ENCODE peak calls at places on chromosome 10, in four cellular contexts. U, M, I and C are unnamed samples.

GRCh38 chr10:74122060-74122459 is 28.6 kb downstream of the AP3M1 start:
- DNase-seq in U (no peak), M (no peak), I (no peak), C (no peak)

GRCh38 chr10:7193369-7193768 is 217.5 kb downstream of the SFMBT2 start:
- DNase-seq in U (no peak), M (no peak), I (no peak), C (no peak)

GRCh38 chr10:87000491-87000890 is 19.6 kb upstream of the FAM25A start:
- DNase-seq in U (no peak), M (no peak), I (no peak), C (no peak)

GRCh38 chr10:83432296-83433045 is 706.8 kb upstream of the GHITM start:
- DNase-seq in U (no peak), M (no peak), I (no peak), C (no peak)

GRCh38 chr10:92572362-92573090 is 1.4 kb downstream of the IDE start:
- DNase-seq in U (no peak), M (no peak), I (no peak), C (no peak)

GRCh38 chr10:88152720-88153119 is 289.3 kb downstream of the PTEN start:
- DNase-seq in U (peak; percentile 9), M (no peak), I (peak; percentile 90), C (peak; percentile 84)

GRCh38 chr10:100999742-101000601 is at the start of gene LZTS2:
- DNase-seq in U (no peak), M (no peak), I (no peak), C (no peak)

GRCh38 chr10:28386508-28386868 is 83.6 kb upstream of the MPP7 start:
- DNase-seq in U (no peak), M (no peak), I (no peak), C (no peak)

GRCh38 chr10:59464483-59464882 is 102.1 kb upstream of the FAM13C start:
- DNase-seq in U (no peak), M (no peak), I (no peak), C (no peak)

GRCh38 chr10:118810796-118811195 is 56.0 kb upstream of the CACUL1 start:
- DNase-seq in U (no peak), M (no peak), I (no peak), C (no peak)

GRCh38 chr10:88318803-88319202 is 264.3 kb downstream of the RNLS start:
- DNase-seq in U (no peak), M (no peak), I (no peak), C (no peak)

GRCh38 chr10:11270858-11271179 is 253.1 kb downstream of the CELF2 start:
- DNase-seq in U (no peak), M (no peak), I (no peak), C (no peak)

GRCh38 chr10:110138197-110138812 is 69.1 kb upstream of the MXI1 start:
- DNase-seq in U (no peak), M (no peak), I (peak; percentile 16), C (no peak)

GRCh38 chr10:12214763-12215218 is 18.8 kb downstream of the CDC123 start:
- DNase-seq in U (peak; percentile 20), M (no peak), I (peak; percentile 33), C (no peak)

GRCh38 chr10:94639902-94640301 is 43.6 kb upstream of the CYP2C18 start:
- DNase-seq in U (no peak), M (no peak), I (no peak), C (no peak)

GRCh38 chr10:70742537-70743429 is 42.4 kb downstream of the TBATA start:
- DNase-seq in U (no peak), M (no peak), I (peak; percentile 29), C (no peak)

GRCh38 chr10:80462277-80462985 is 8.3 kb downstream of the TSPAN14 start:
- DNase-seq in U (no peak), M (no peak), I (no peak), C (no peak)

GRCh38 chr10:28663576-28664368 is 13.5 kb upstream of the BAMBI start:
- DNase-seq in U (peak; percentile 57), M (peak; percentile 82), I (peak; percentile 81), C (peak; percentile 91)

GRCh38 chr10:132027423-132027983 is 38.2 kb upstream of the JAKMIP3 start:
- DNase-seq in U (no peak), M (no peak), I (peak; percentile 54), C (no peak)

GRCh38 chr10:59124187-59124586 is 52.3 kb upstream of the PHYHIPL start:
- DNase-seq in U (no peak), M (no peak), I (no peak), C (no peak)

GRCh38 chr10:11197266-11197712 is 179.6 kb downstream of the CELF2 start:
- DNase-seq in U (no peak), M (no peak), I (no peak), C (no peak)

GRCh38 chr10:133180915-133181639 is 21.1 kb downstream of the KNDC1 start:
- DNase-seq in U (no peak), M (no peak), I (no peak), C (no peak)

GRCh38 chr10:14859775-14860174 is 18.9 kb upstream of the SUV39H2 start:
- DNase-seq in U (no peak), M (no peak), I (no peak), C (no peak)

GRCh38 chr10:101960879-101961395 is 95.0 kb downstream of the ARMH3 start:
- DNase-seq in U (no peak), M (no peak), I (no peak), C (no peak)

GRCh38 chr10:15197276-15197675 is 28.8 kb upstream of the NMT2 start:
- DNase-seq in U (no peak), M (no peak), I (no peak), C (no peak)

DNA sequence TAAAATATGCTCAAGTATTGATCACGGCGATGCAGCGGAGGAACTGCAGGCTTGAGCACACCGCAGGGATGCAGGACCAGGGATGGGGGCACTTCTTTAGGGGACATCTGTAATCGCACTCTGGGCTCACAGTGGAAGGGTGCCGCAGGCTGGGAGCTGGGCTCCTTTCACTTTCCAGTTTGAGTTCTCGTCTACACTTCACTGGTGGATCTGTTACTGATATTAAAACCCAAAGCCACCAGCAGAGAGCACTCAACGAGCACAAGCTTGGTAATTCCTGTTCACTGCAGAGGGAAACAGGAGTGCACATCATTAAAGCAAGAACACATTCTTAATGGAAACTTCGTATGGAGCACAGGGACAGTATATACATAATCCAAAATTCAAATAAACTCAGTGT is 91.3 kb downstream of the PARD3 start:
- DNase-seq in U (no peak), M (no peak), I (peak; percentile 73), C (no peak)
- TF ChIP-seq CTCF in U (no peak), M (peak; percentile 64), I (peak; percentile 72), C (peak; percentile 74)

GRCh38 chr10:42454313-42454712 is 184.1 kb downstream of the ZNF33B start:
- DNase-seq in U (no peak), M (no peak), I (no peak), C (no peak)
- TF ChIP-seq CTCF in U (no peak), M (no peak), I (no peak), C (no peak)

GRCh38 chr10:89392974-89393373 is 551 bp downstream of the IFIT1 start:
- DNase-seq in U (no peak), M (no peak), I (peak; percentile 65), C (no peak)

GRCh38 chr10:89384474-89385324 is 6.8 kb downstream of the IFIT1B start:
- DNase-seq in U (no peak), M (no peak), I (no peak), C (no peak)

GRCh38 chr10:89391882-89392756 is at the start of gene IFIT1:
- DNase-seq in U (peak; percentile 14), M (no peak), I (peak; percentile 78), C (no peak)

GRCh38 chr10:89390875-89391576 is 1.4 kb upstream of the IFIT1 start:
- DNase-seq in U (no peak), M (no peak), I (no peak), C (no peak)

GRCh38 chr10:89389254-89389653 is 3.2 kb upstream of the IFIT1 start:
- DNase-seq in U (no peak), M (no peak), I (no peak), C (no peak)
- TF ChIP-seq CTCF in U (peak; percentile 40), M (peak; percentile 57), I (peak; percentile 54), C (peak; percentile 63)

GRCh38 chr10:97355571-97355975 is 21.0 kb upstream of the FRAT2 start:
- DNase-seq in U (no peak), M (no peak), I (no peak), C (no peak)
- TF ChIP-seq CTCF in U (peak; percentile 53), M (peak; percentile 49), I (peak; percentile 49), C (peak; percentile 42)

GRCh38 chr10:21510218-21511070 is 15.0 kb downstream of the SKIDA1 start:
- DNase-seq in U (no peak), M (no peak), I (no peak), C (no peak)

GRCh38 chr10:21514101-21514807 is 11.2 kb downstream of the SKIDA1 start:
- DNase-seq in U (no peak), M (no peak), I (no peak), C (no peak)

GRCh38 chr10:21511931-21512330 is 13.6 kb downstream of the SKIDA1 start:
- DNase-seq in U (no peak), M (no peak), I (no peak), C (no peak)

GRCh38 chr10:21514808-21515580 is 10.5 kb downstream of the SKIDA1 start:
- DNase-seq in U (no peak), M (no peak), I (no peak), C (no peak)

DNA sequence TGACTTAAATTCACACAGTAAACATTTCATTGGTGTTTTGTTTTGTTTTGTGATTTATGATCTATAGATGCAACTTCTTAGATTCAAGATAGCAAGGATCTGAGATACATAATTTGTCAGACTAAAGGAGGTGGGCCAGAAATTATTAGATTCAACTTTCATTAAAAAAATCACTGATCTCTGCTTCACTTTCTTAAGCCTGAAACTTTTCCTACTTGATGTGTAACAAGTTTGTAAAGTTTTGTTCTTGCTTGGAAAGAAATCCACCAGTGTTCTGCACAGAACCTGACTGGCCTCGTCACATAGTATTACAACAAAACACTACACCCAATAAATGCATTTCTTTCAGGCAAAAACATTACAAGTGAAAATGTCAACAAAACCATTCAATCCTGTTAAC is 12.4 kb downstream of the SKIDA1 start:
- DNase-seq in U (no peak), M (no peak), I (no peak), C (no peak)
- TF ChIP-seq CTCF in U (no peak), M (no peak), I (no peak), C (no peak)